ENCODE peak calls at places on chromosomes 3 and 15, in five cellular contexts. I is T follicular helper cell, W is dorsolateral prefrontal cortex, D is left colon, L is LoVo. S is an unnamed sample.

GRCh38 chr3:16801698-16802097 is 83.1 kb upstream of the PLCL2 start:
- DNase-seq in W (no peak), I (no peak), D (no peak), L (no peak), S (no peak)

GRCh38 chr3:4889896-4890295 is 89.3 kb upstream of the BHLHE40 start:
- DNase-seq in W (no peak), L (no peak), D (no peak), I (no peak), S (no peak)

GRCh38 chr3:49805367-49805782 is 2.3 kb downstream of the INKA1 start:
- DNase-seq in D (peak), L (no peak), I (no peak), W (no peak), S (peak)

GRCh38 chr3:59273976-59274375 is 224.2 kb upstream of the CFAP20DC start:
- DNase-seq in I (no peak), W (no peak), D (no peak), L (no peak), S (no peak)

GRCh38 chr3:149174901-149175300 is 45.5 kb downstream of the HPS3 start:
- DNase-seq in L (no peak), D (no peak), W (no peak), I (no peak), S (no peak)

GRCh38 chr15:44719293-44719999 is 8.1 kb downstream of the B2M start:
- DNase-seq in D (no peak), I (peak), L (no peak), W (no peak), S (no peak)

GRCh38 chr15:76346666-76347506 is 10.3 kb downstream of the ISL2 start:
- DNase-seq in L (no peak), D (no peak), I (no peak), W (no peak), S (peak)

GRCh38 chr3:83216919-83217594 is 1455.6 kb upstream of the GBE1 start:
- DNase-seq in I (no peak), D (no peak), W (peak), L (no peak), S (no peak)

GRCh38 chr15:93072440-93073394 is 16.3 kb downstream of the RGMA start:
- DNase-seq in D (peak), W (no peak), L (no peak), I (no peak), S (no peak)

GRCh38 chr3:56795807-56796185 is 6.0 kb downstream of the ARHGEF3 start:
- DNase-seq in W (no peak), D (no peak), I (no peak), L (no peak), S (no peak)

GRCh38 chr3:73498764-73499622 is 125.7 kb downstream of the PDZRN3 start:
- DNase-seq in I (no peak), D (no peak), L (no peak), W (no peak), S (no peak)

GRCh38 chr3:169232863-169233262 is 430.6 kb downstream of the MECOM start:
- DNase-seq in L (no peak), W (no peak), D (no peak), I (no peak), S (no peak)

GRCh38 chr15:70470556-70471191 is 292.7 kb downstream of the UACA start:
- DNase-seq in W (no peak), D (no peak), L (no peak), I (no peak), S (no peak)